ENCODE peak calls at places on chromosomes 7 and 10, in four cellular contexts. One of them, this sample, is unnamed. For H3K36me3, the result is how much of the 10 kb centered on the place peaks cover.

GRCh38 chr7:22563115-22563514 is 63.1 kb upstream of the STEAP1B start:
- DNase-seq in body of pancreas: no peak
- DNase-seq in adrenal gland: no peak
- DNase-seq in tibial nerve: no peak
- DNase-seq in this sample: peak

GRCh38 chr7:2165610-2166594 is 66.8 kb downstream of the MAD1L1 start:
- DNase-seq in adrenal gland: no peak
- DNase-seq in body of pancreas: no peak
- DNase-seq in tibial nerve: no peak
- DNase-seq in this sample: no peak

GRCh38 chr7:93178213-93178612 is 30.0 kb upstream of the SAMD9L start:
- DNase-seq in body of pancreas: no peak
- DNase-seq in adrenal gland: no peak
- DNase-seq in tibial nerve: no peak
- DNase-seq in this sample: no peak

GRCh38 chr7:111499027-111499426 is 63.3 kb downstream of the IMMP2L start:
- DNase-seq in adrenal gland: peak
- DNase-seq in body of pancreas: no peak
- DNase-seq in tibial nerve: no peak
- DNase-seq in this sample: no peak

GRCh38 chr10:130049244-130049643 is 61.4 kb downstream of the C10orf143 start:
- DNase-seq in tibial nerve: no peak
- DNase-seq in adrenal gland: no peak
- DNase-seq in body of pancreas: no peak
- DNase-seq in this sample: no peak

GRCh38 chr10:34079702-34080484 is 735.2 kb downstream of the PARD3 start:
- DNase-seq in tibial nerve: no peak
- DNase-seq in body of pancreas: no peak
- DNase-seq in adrenal gland: no peak
- DNase-seq in this sample: no peak

GRCh38 chr7:11328309-11328708 is 354.6 kb downstream of the PHF14 start:
- DNase-seq in adrenal gland: no peak
- DNase-seq in tibial nerve: no peak
- DNase-seq in body of pancreas: no peak
- DNase-seq in this sample: no peak

GRCh38 chr10:91409069-91409868 is 875 bp upstream of the HECTD2 start:
- DNase-seq in body of pancreas: peak
- DNase-seq in adrenal gland: peak
- DNase-seq in tibial nerve: peak
- DNase-seq in this sample: peak

GRCh38 chr7:108347616-108348015 is 108.6 kb downstream of the NRCAM start:
- DNase-seq in body of pancreas: no peak
- DNase-seq in adrenal gland: peak
- DNase-seq in tibial nerve: no peak
- DNase-seq in this sample: no peak

GRCh38 chr10:71236286-71236685 is 23.9 kb downstream of the UNC5B start:
- DNase-seq in body of pancreas: no peak
- DNase-seq in tibial nerve: no peak
- DNase-seq in adrenal gland: no peak
- DNase-seq in this sample: no peak

GRCh38 chr10:71980181-71981023 is 16.2 kb downstream of the CHST3 start:
- DNase-seq in adrenal gland: peak
- DNase-seq in body of pancreas: no peak
- DNase-seq in tibial nerve: no peak
- DNase-seq in this sample: no peak

GRCh38 chr7:105177026-105177425 is 163.0 kb downstream of the KMT2E start:
- DNase-seq in adrenal gland: no peak
- DNase-seq in body of pancreas: no peak
- DNase-seq in tibial nerve: no peak
- DNase-seq in this sample: no peak

GRCh38 chr7:16923019-16923418 is 41.2 kb upstream of the AGR3 start:
- DNase-seq in adrenal gland: no peak
- DNase-seq in body of pancreas: no peak
- DNase-seq in tibial nerve: no peak
- DNase-seq in this sample: no peak

GRCh38 chr7:27245124-27245797 is 2.7 kb downstream of the EVX1 start:
- DNase-seq in adrenal gland: no peak
- DNase-seq in tibial nerve: no peak
- DNase-seq in body of pancreas: no peak
- DNase-seq in this sample: no peak

GRCh38 chr10:73039635-73040034 is 57.0 kb downstream of the P4HA1 start:
- DNase-seq in body of pancreas: no peak
- DNase-seq in tibial nerve: no peak
- DNase-seq in adrenal gland: no peak
- DNase-seq in this sample: no peak

GRCh38 chr7:31023877-31024276 is 28.2 kb upstream of the ADCYAP1R1 start:
- DNase-seq in adrenal gland: no peak
- DNase-seq in tibial nerve: no peak
- DNase-seq in body of pancreas: no peak
- DNase-seq in this sample: no peak

GRCh38 chr7:48298779-48299178 is 127.5 kb downstream of the ABCA13 start:
- DNase-seq in tibial nerve: no peak
- DNase-seq in adrenal gland: no peak
- DNase-seq in body of pancreas: no peak
- DNase-seq in this sample: no peak

GRCh38 chr7:101990811-101991418 is 173.5 kb downstream of the CUX1 start:
- DNase-seq in body of pancreas: no peak
- DNase-seq in tibial nerve: no peak
- DNase-seq in adrenal gland: no peak
- DNase-seq in this sample: no peak
- TF ChIP-seq POLR2A in body of pancreas: no peak
- TF ChIP-seq POLR2A in tibial nerve: no peak
- TF ChIP-seq POLR2A in adrenal gland: no peak
- TF ChIP-seq POLR2A in this sample: no peak

GRCh38 chr7:6489612-6490011 is 41.9 kb upstream of the DAGLB start:
- DNase-seq in body of pancreas: no peak
- DNase-seq in tibial nerve: no peak
- DNase-seq in adrenal gland: no peak
- DNase-seq in this sample: no peak
- TF ChIP-seq CTCF in body of pancreas: no peak
- TF ChIP-seq CTCF in tibial nerve: no peak
- TF ChIP-seq CTCF in adrenal gland: no peak
- TF ChIP-seq CTCF in this sample: no peak

GRCh38 chr7:148819697-148820332 is 64.3 kb downstream of the EZH2 start:
- DNase-seq in tibial nerve: no peak
- DNase-seq in body of pancreas: no peak
- DNase-seq in adrenal gland: no peak
- DNase-seq in this sample: no peak
- H3K36me3 ChIP-seq in tibial nerve: under half
- H3K36me3 ChIP-seq in body of pancreas: under half
- H3K36me3 ChIP-seq in adrenal gland: under half
- H3K36me3 ChIP-seq in this sample: under half

DNA sequence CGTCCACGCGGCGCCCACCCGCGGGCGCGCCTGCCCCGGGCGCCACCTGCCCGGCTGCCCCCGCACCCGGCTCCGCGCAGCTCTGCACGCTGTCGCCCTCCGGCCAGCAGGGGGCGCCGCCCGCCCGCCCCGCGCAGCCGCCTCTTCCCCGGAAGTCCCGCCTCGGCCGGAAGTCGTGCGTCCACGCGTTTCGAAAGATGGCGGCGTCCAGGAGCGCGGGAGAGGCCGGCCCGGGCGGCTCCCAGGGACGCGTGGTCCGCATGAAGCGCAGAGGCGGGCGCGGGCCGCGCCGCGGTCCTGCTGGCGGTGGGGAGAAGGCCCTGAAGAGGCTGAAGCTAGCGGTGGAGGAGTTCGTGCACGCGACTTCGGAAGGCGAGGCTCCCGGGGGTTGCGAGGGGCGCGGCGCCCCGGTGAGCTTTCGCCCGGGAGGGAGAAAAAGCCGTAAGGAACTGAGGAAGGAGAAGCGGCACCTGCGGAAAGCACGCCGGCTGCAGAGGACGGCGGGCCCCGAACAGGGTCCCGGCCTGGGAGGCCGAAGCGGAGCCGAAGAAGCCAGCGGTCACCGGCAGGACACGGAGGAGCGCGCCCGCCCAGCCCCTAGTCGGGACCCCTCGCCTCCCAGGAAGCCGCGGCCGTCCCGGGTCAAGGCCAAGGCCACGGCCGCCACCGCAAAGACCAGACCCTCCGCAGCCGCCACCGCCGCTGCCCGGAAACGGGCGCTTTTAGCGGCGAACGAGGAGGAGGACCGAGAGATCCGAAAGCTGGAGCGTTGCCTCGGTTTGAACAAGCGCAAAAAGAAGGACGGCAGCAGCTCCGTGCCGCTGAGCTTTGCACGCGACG is at the start of gene NOM1:
- DNase-seq in adrenal gland: peak
- DNase-seq in body of pancreas: peak
- DNase-seq in tibial nerve: peak
- DNase-seq in this sample: peak
- TF ChIP-seq POLR2A in adrenal gland: no peak
- TF ChIP-seq POLR2A in body of pancreas: no peak
- TF ChIP-seq POLR2A in tibial nerve: no peak
- TF ChIP-seq POLR2A in this sample: peak

GRCh38 chr10:9853405-9854010 is 1164.2 kb upstream of the CELF2 start:
- DNase-seq in body of pancreas: no peak
- DNase-seq in adrenal gland: no peak
- DNase-seq in tibial nerve: no peak
- DNase-seq in this sample: no peak
- TF ChIP-seq CTCF in body of pancreas: no peak
- TF ChIP-seq CTCF in adrenal gland: no peak
- TF ChIP-seq CTCF in tibial nerve: no peak
- TF ChIP-seq CTCF in this sample: no peak

GRCh38 chr10:6473901-6474370 is 106.1 kb downstream of the PRKCQ start:
- DNase-seq in tibial nerve: no peak
- DNase-seq in adrenal gland: no peak
- DNase-seq in body of pancreas: no peak
- DNase-seq in this sample: no peak

GRCh38 chr10:6476989-6477388 is 103.1 kb downstream of the PRKCQ start:
- DNase-seq in tibial nerve: no peak
- DNase-seq in adrenal gland: no peak
- DNase-seq in body of pancreas: no peak
- DNase-seq in this sample: no peak

GRCh38 chr10:6470894-6471618 is 109.0 kb downstream of the PRKCQ start:
- DNase-seq in body of pancreas: no peak
- DNase-seq in adrenal gland: no peak
- DNase-seq in tibial nerve: no peak
- DNase-seq in this sample: no peak

GRCh38 chr10:6469661-6470060 is 110.4 kb downstream of the PRKCQ start:
- DNase-seq in tibial nerve: no peak
- DNase-seq in adrenal gland: no peak
- DNase-seq in body of pancreas: no peak
- DNase-seq in this sample: no peak

GRCh38 chr10:6473430-6473829 is 106.6 kb downstream of the PRKCQ start:
- DNase-seq in body of pancreas: no peak
- DNase-seq in adrenal gland: no peak
- DNase-seq in tibial nerve: no peak
- DNase-seq in this sample: no peak
- H3K36me3 ChIP-seq in body of pancreas: under half
- H3K36me3 ChIP-seq in adrenal gland: under half
- H3K36me3 ChIP-seq in tibial nerve: under half
- H3K36me3 ChIP-seq in this sample: under half

GRCh38 chr10:102643346-102644065 is 773 bp upstream of the TRIM8 start:
- DNase-seq in tibial nerve: peak
- DNase-seq in body of pancreas: peak
- DNase-seq in adrenal gland: peak
- DNase-seq in this sample: peak

GRCh38 chr10:102645388-102645740 is 1.1 kb downstream of the TRIM8 start:
- DNase-seq in tibial nerve: peak
- DNase-seq in adrenal gland: peak
- DNase-seq in body of pancreas: peak
- DNase-seq in this sample: peak

GRCh38 chr10:102645741-102646609 is 1.7 kb downstream of the TRIM8 start:
- DNase-seq in body of pancreas: peak
- DNase-seq in tibial nerve: peak
- DNase-seq in adrenal gland: peak
- DNase-seq in this sample: peak

GRCh38 chr10:102644066-102644645 is at the start of gene TRIM8:
- DNase-seq in adrenal gland: no peak
- DNase-seq in body of pancreas: peak
- DNase-seq in tibial nerve: no peak
- DNase-seq in this sample: peak

GRCh38 chr10:102644646-102645387 is 538 bp downstream of the TRIM8 start:
- DNase-seq in body of pancreas: peak
- DNase-seq in tibial nerve: peak
- DNase-seq in adrenal gland: peak
- DNase-seq in this sample: peak
- TF ChIP-seq POLR2A in body of pancreas: peak
- TF ChIP-seq POLR2A in tibial nerve: no peak
- TF ChIP-seq POLR2A in adrenal gland: no peak
- TF ChIP-seq POLR2A in this sample: peak

DNA sequence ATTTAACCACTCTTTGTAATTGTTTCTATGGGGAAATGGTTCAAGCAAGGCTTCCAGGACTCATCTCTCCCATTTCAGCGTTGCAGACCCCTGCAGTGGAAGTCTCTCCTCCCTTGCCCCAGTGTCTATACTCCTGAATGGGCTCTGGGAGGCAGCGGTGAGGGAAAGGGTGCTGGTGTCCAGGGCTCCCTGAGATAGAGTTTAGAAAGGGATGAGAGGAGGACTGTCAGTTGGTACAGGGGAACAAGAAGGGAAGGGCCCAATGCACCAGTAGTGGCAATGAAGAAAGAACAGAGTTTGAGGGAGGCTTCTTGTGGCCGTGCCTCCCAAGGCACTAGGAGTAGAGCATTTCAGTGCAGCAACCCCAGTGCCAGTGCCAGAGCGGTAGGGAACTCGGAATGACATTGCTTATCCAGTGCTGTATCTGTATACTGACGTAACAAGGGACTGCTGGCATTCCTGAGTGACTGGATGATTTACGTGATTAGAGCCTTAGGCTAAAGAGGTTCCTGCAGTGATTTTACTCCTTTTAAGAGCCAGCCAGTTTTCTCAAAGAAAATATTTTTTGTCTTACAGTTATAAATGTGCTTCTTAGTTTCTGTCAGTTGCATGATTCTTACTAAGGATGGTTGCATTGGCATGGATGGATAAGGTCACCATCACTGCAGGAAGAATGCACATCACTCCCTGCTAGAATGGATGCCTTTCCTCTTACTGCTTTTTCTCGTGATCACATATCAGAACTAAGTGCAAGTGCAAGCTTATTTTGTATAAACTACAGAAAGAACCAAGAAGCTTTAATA is 28.0 kb downstream of the PRPF18 start:
- DNase-seq in adrenal gland: no peak
- DNase-seq in tibial nerve: no peak
- DNase-seq in body of pancreas: peak
- DNase-seq in this sample: no peak
- TF ChIP-seq CTCF in adrenal gland: no peak
- TF ChIP-seq CTCF in tibial nerve: no peak
- TF ChIP-seq CTCF in body of pancreas: no peak
- TF ChIP-seq CTCF in this sample: no peak